ENCODE peak calls at places on chromosomes 11 and 22, in seven cellular contexts. One of them, this sample, is unnamed.

GRCh38 chr22:30266445-30267381 is at the start of gene OSM:
- DNase-seq in lower lobe of right lung: peak
- DNase-seq in dorsolateral prefrontal cortex: no peak
- DNase-seq in cardiac muscle cell: no peak
- DNase-seq in stomach: peak
- DNase-seq in nephron progenitor cell: no peak
- DNase-seq in left ventricle myocardium inferior: peak
- DNase-seq in this sample: peak

GRCh38 chr11:60711316-60711715 is 11.9 kb downstream of the MS4A8 start:
- DNase-seq in lower lobe of right lung: no peak
- DNase-seq in dorsolateral prefrontal cortex: no peak
- DNase-seq in cardiac muscle cell: no peak
- DNase-seq in stomach: no peak
- DNase-seq in nephron progenitor cell: no peak
- DNase-seq in left ventricle myocardium inferior: no peak
- DNase-seq in this sample: no peak

GRCh38 chr11:134762248-134763029 is 350.4 kb upstream of the B3GAT1 start:
- DNase-seq in lower lobe of right lung: no peak
- DNase-seq in dorsolateral prefrontal cortex: no peak
- DNase-seq in cardiac muscle cell: peak
- DNase-seq in stomach: no peak
- DNase-seq in nephron progenitor cell: no peak
- DNase-seq in left ventricle myocardium inferior: no peak
- DNase-seq in this sample: no peak

GRCh38 chr22:46244771-46245170 is 5.3 kb downstream of the CDPF1 start:
- DNase-seq in lower lobe of right lung: no peak
- DNase-seq in dorsolateral prefrontal cortex: no peak
- DNase-seq in cardiac muscle cell: no peak
- DNase-seq in stomach: no peak
- DNase-seq in nephron progenitor cell: no peak
- DNase-seq in left ventricle myocardium inferior: no peak
- DNase-seq in this sample: no peak

GRCh38 chr22:39405346-39406085 is 5.9 kb downstream of the TAB1 start:
- DNase-seq in lower lobe of right lung: no peak
- DNase-seq in dorsolateral prefrontal cortex: peak
- DNase-seq in cardiac muscle cell: peak
- DNase-seq in stomach: no peak
- DNase-seq in nephron progenitor cell: peak
- DNase-seq in left ventricle myocardium inferior: no peak
- DNase-seq in this sample: peak

GRCh38 chr11:84901986-84902385 is 725.2 kb downstream of the DLG2 start:
- DNase-seq in lower lobe of right lung: no peak
- DNase-seq in dorsolateral prefrontal cortex: no peak
- DNase-seq in cardiac muscle cell: no peak
- DNase-seq in stomach: no peak
- DNase-seq in nephron progenitor cell: no peak
- DNase-seq in left ventricle myocardium inferior: no peak
- DNase-seq in this sample: no peak

GRCh38 chr11:130451261-130452019 is 3.0 kb downstream of the ADAMTS15 start:
- DNase-seq in lower lobe of right lung: no peak
- DNase-seq in dorsolateral prefrontal cortex: no peak
- DNase-seq in cardiac muscle cell: peak
- DNase-seq in stomach: peak
- DNase-seq in nephron progenitor cell: no peak
- DNase-seq in left ventricle myocardium inferior: peak
- DNase-seq in this sample: no peak

GRCh38 chr11:123430736-123431356 is 777 bp downstream of the GRAMD1B start:
- DNase-seq in lower lobe of right lung: peak
- DNase-seq in dorsolateral prefrontal cortex: peak
- DNase-seq in cardiac muscle cell: peak
- DNase-seq in stomach: peak
- DNase-seq in nephron progenitor cell: peak
- DNase-seq in left ventricle myocardium inferior: peak
- DNase-seq in this sample: peak

GRCh38 chr22:17131686-17132085 is 10.5 kb upstream of the TMEM121B start:
- DNase-seq in lower lobe of right lung: no peak
- DNase-seq in dorsolateral prefrontal cortex: peak
- DNase-seq in cardiac muscle cell: no peak
- DNase-seq in stomach: no peak
- DNase-seq in nephron progenitor cell: no peak
- DNase-seq in left ventricle myocardium inferior: no peak
- DNase-seq in this sample: no peak

GRCh38 chr11:43992834-43993637 is 50.6 kb downstream of the C11orf96 start:
- DNase-seq in lower lobe of right lung: no peak
- DNase-seq in dorsolateral prefrontal cortex: peak
- DNase-seq in cardiac muscle cell: peak
- DNase-seq in stomach: no peak
- DNase-seq in nephron progenitor cell: no peak
- DNase-seq in left ventricle myocardium inferior: peak
- DNase-seq in this sample: no peak

GRCh38 chr11:97772696-97773095 is 1248.1 kb upstream of the CNTN5 start:
- DNase-seq in lower lobe of right lung: no peak
- DNase-seq in dorsolateral prefrontal cortex: no peak
- DNase-seq in cardiac muscle cell: peak
- DNase-seq in stomach: no peak
- DNase-seq in nephron progenitor cell: no peak
- DNase-seq in left ventricle myocardium inferior: no peak
- DNase-seq in this sample: no peak

GRCh38 chr11:9780929-9781328 is 117.1 kb downstream of the SWAP70 start:
- DNase-seq in lower lobe of right lung: no peak
- DNase-seq in dorsolateral prefrontal cortex: no peak
- DNase-seq in cardiac muscle cell: no peak
- DNase-seq in stomach: no peak
- DNase-seq in nephron progenitor cell: no peak
- DNase-seq in left ventricle myocardium inferior: no peak
- DNase-seq in this sample: no peak

GRCh38 chr22:45163074-45163416 is 680 bp upstream of the NUP50 start:
- DNase-seq in lower lobe of right lung: no peak
- DNase-seq in dorsolateral prefrontal cortex: no peak
- DNase-seq in cardiac muscle cell: peak
- DNase-seq in stomach: no peak
- DNase-seq in nephron progenitor cell: peak
- DNase-seq in left ventricle myocardium inferior: no peak
- DNase-seq in this sample: no peak

GRCh38 chr11:65900125-65900898 is at the start of gene FOSL1:
- DNase-seq in lower lobe of right lung: peak
- DNase-seq in dorsolateral prefrontal cortex: peak
- DNase-seq in cardiac muscle cell: peak
- DNase-seq in stomach: peak
- DNase-seq in nephron progenitor cell: peak
- DNase-seq in left ventricle myocardium inferior: peak
- DNase-seq in this sample: peak

GRCh38 chr11:16403851-16404250 is 47.5 kb upstream of the SOX6 start:
- DNase-seq in lower lobe of right lung: no peak
- DNase-seq in dorsolateral prefrontal cortex: no peak
- DNase-seq in cardiac muscle cell: no peak
- DNase-seq in stomach: no peak
- DNase-seq in nephron progenitor cell: no peak
- DNase-seq in left ventricle myocardium inferior: no peak
- DNase-seq in this sample: no peak

GRCh38 chr11:83124631-83125424 is 32.1 kb upstream of the PCF11 start:
- DNase-seq in lower lobe of right lung: no peak
- DNase-seq in dorsolateral prefrontal cortex: no peak
- DNase-seq in cardiac muscle cell: no peak
- DNase-seq in stomach: no peak
- DNase-seq in nephron progenitor cell: no peak
- DNase-seq in left ventricle myocardium inferior: no peak
- DNase-seq in this sample: no peak

GRCh38 chr11:69860796-69861445 is 41.7 kb upstream of the FGF3 start:
- DNase-seq in lower lobe of right lung: no peak
- DNase-seq in dorsolateral prefrontal cortex: no peak
- DNase-seq in cardiac muscle cell: no peak
- DNase-seq in stomach: no peak
- DNase-seq in nephron progenitor cell: no peak
- DNase-seq in left ventricle myocardium inferior: no peak
- DNase-seq in this sample: no peak

GRCh38 chr11:46341454-46341853 is 5.8 kb upstream of the DGKZ start:
- DNase-seq in lower lobe of right lung: no peak
- DNase-seq in dorsolateral prefrontal cortex: no peak
- DNase-seq in cardiac muscle cell: no peak
- DNase-seq in stomach: no peak
- DNase-seq in nephron progenitor cell: no peak
- DNase-seq in left ventricle myocardium inferior: no peak
- DNase-seq in this sample: no peak

GRCh38 chr11:62195945-62196344 is 5.9 kb downstream of the SCGB1D1 start:
- DNase-seq in lower lobe of right lung: no peak
- DNase-seq in dorsolateral prefrontal cortex: no peak
- DNase-seq in cardiac muscle cell: no peak
- DNase-seq in stomach: no peak
- DNase-seq in nephron progenitor cell: no peak
- DNase-seq in left ventricle myocardium inferior: no peak
- DNase-seq in this sample: no peak
- TF ChIP-seq CTCF in lower lobe of right lung: no peak
- TF ChIP-seq CTCF in dorsolateral prefrontal cortex: no peak
- TF ChIP-seq CTCF in cardiac muscle cell: no peak
- TF ChIP-seq CTCF in stomach: no peak
- TF ChIP-seq CTCF in nephron progenitor cell: no peak
- TF ChIP-seq CTCF in left ventricle myocardium inferior: no peak
- TF ChIP-seq CTCF in this sample: no peak

GRCh38 chr11:19676508-19677379 is 35.9 kb upstream of the NAV2 start:
- DNase-seq in lower lobe of right lung: no peak
- DNase-seq in dorsolateral prefrontal cortex: no peak
- DNase-seq in cardiac muscle cell: peak
- DNase-seq in stomach: no peak
- DNase-seq in nephron progenitor cell: no peak
- DNase-seq in left ventricle myocardium inferior: no peak
- DNase-seq in this sample: no peak

GRCh38 chr11:19680824-19681368 is 31.7 kb upstream of the NAV2 start:
- DNase-seq in lower lobe of right lung: no peak
- DNase-seq in dorsolateral prefrontal cortex: no peak
- DNase-seq in cardiac muscle cell: no peak
- DNase-seq in stomach: no peak
- DNase-seq in nephron progenitor cell: no peak
- DNase-seq in left ventricle myocardium inferior: no peak
- DNase-seq in this sample: no peak

GRCh38 chr11:19677380-19678080 is 35.1 kb upstream of the NAV2 start:
- DNase-seq in lower lobe of right lung: no peak
- DNase-seq in dorsolateral prefrontal cortex: no peak
- DNase-seq in cardiac muscle cell: peak
- DNase-seq in stomach: no peak
- DNase-seq in nephron progenitor cell: no peak
- DNase-seq in left ventricle myocardium inferior: no peak
- DNase-seq in this sample: no peak

GRCh38 chr11:19683141-19683805 is 29.4 kb upstream of the NAV2 start:
- DNase-seq in lower lobe of right lung: no peak
- DNase-seq in dorsolateral prefrontal cortex: no peak
- DNase-seq in cardiac muscle cell: no peak
- DNase-seq in stomach: no peak
- DNase-seq in nephron progenitor cell: no peak
- DNase-seq in left ventricle myocardium inferior: peak
- DNase-seq in this sample: no peak

GRCh38 chr11:19679952-19680823 is 32.4 kb upstream of the NAV2 start:
- DNase-seq in lower lobe of right lung: peak
- DNase-seq in dorsolateral prefrontal cortex: peak
- DNase-seq in cardiac muscle cell: peak
- DNase-seq in stomach: peak
- DNase-seq in nephron progenitor cell: no peak
- DNase-seq in left ventricle myocardium inferior: peak
- DNase-seq in this sample: no peak
- TF ChIP-seq CTCF in lower lobe of right lung: no peak
- TF ChIP-seq CTCF in dorsolateral prefrontal cortex: no peak
- TF ChIP-seq CTCF in cardiac muscle cell: no peak
- TF ChIP-seq CTCF in stomach: no peak
- TF ChIP-seq CTCF in nephron progenitor cell: no peak
- TF ChIP-seq CTCF in left ventricle myocardium inferior: peak
- TF ChIP-seq CTCF in this sample: no peak

DNA sequence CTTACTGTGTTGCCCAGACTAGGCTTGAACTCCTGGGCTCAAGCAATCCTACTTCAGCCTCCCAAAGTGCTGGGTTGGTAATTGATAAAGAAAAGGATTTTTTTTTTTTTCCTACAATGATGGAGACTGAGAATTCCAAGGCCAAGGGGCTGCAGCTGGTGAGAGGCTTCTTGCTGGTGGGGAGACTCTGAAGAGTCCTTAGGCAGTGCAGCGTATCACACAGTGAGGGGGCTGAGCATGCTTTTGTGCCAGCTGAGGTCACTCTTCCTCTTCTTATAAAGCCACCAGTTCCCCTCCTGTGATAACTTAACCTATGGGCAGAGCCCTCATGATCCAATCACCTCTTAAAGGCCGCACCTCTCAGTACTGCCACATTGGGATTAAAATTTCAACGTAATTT is 28.2 kb upstream of the CCDC81 start:
- DNase-seq in lower lobe of right lung: no peak
- DNase-seq in dorsolateral prefrontal cortex: no peak
- DNase-seq in cardiac muscle cell: no peak
- DNase-seq in stomach: no peak
- DNase-seq in nephron progenitor cell: no peak
- DNase-seq in left ventricle myocardium inferior: no peak
- DNase-seq in this sample: no peak
- TF ChIP-seq CTCF in lower lobe of right lung: no peak
- TF ChIP-seq CTCF in dorsolateral prefrontal cortex: no peak
- TF ChIP-seq CTCF in cardiac muscle cell: no peak
- TF ChIP-seq CTCF in stomach: no peak
- TF ChIP-seq CTCF in nephron progenitor cell: no peak
- TF ChIP-seq CTCF in left ventricle myocardium inferior: no peak
- TF ChIP-seq CTCF in this sample: no peak

DNA sequence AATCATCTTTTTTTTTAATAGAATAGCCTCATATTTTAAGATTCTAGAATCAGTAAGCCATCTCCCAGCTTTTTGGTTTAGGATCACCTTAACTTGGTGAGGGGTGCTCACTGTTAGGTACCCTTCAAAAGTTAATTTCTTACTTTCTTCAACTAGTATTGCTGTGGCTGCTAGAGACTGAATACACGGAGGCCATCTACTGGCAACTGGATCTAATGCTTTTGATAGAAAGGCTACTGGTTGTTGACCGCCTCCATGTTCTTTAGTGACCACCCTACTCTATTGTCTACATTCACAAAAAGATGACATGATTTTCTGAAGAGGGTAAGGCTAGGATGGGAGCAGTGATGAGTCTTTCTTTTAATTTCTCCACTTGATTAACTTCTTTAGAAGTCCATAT is 16.7 kb upstream of the ALDH3B2 start:
- DNase-seq in lower lobe of right lung: no peak
- DNase-seq in dorsolateral prefrontal cortex: no peak
- DNase-seq in cardiac muscle cell: no peak
- DNase-seq in stomach: no peak
- DNase-seq in nephron progenitor cell: no peak
- DNase-seq in left ventricle myocardium inferior: no peak
- DNase-seq in this sample: no peak
- TF ChIP-seq CTCF in lower lobe of right lung: no peak
- TF ChIP-seq CTCF in dorsolateral prefrontal cortex: no peak
- TF ChIP-seq CTCF in cardiac muscle cell: peak
- TF ChIP-seq CTCF in stomach: peak
- TF ChIP-seq CTCF in nephron progenitor cell: no peak
- TF ChIP-seq CTCF in left ventricle myocardium inferior: peak
- TF ChIP-seq CTCF in this sample: no peak

GRCh38 chr11:75522645-75523044 is 3.1 kb downstream of the GDPD5 start:
- DNase-seq in lower lobe of right lung: no peak
- DNase-seq in dorsolateral prefrontal cortex: no peak
- DNase-seq in cardiac muscle cell: no peak
- DNase-seq in stomach: no peak
- DNase-seq in nephron progenitor cell: no peak
- DNase-seq in left ventricle myocardium inferior: no peak
- DNase-seq in this sample: no peak
- TF ChIP-seq CTCF in lower lobe of right lung: no peak
- TF ChIP-seq CTCF in dorsolateral prefrontal cortex: no peak
- TF ChIP-seq CTCF in cardiac muscle cell: no peak
- TF ChIP-seq CTCF in stomach: no peak
- TF ChIP-seq CTCF in nephron progenitor cell: no peak
- TF ChIP-seq CTCF in left ventricle myocardium inferior: no peak
- TF ChIP-seq CTCF in this sample: no peak

GRCh38 chr11:64355078-64355940 is 3.7 kb upstream of the RPS6KA4 start:
- DNase-seq in lower lobe of right lung: peak
- DNase-seq in dorsolateral prefrontal cortex: peak
- DNase-seq in cardiac muscle cell: peak
- DNase-seq in stomach: peak
- DNase-seq in nephron progenitor cell: peak
- DNase-seq in left ventricle myocardium inferior: peak
- DNase-seq in this sample: peak
- TF ChIP-seq CTCF in lower lobe of right lung: peak
- TF ChIP-seq CTCF in dorsolateral prefrontal cortex: peak
- TF ChIP-seq CTCF in cardiac muscle cell: peak
- TF ChIP-seq CTCF in stomach: peak
- TF ChIP-seq CTCF in nephron progenitor cell: peak
- TF ChIP-seq CTCF in left ventricle myocardium inferior: peak
- TF ChIP-seq CTCF in this sample: peak

This sample was measured in pancreas.